ENCODE peak calls at places on chromosome 3, in nine cellular contexts. W is fibroblast of lung, A is BJ, N is stomach, C is tibial artery, L is RWPE1, Q is WTC11, Z is HCT116, R is Calu3. D is an unnamed sample.

GRCh38 chr3:178795349-178795748 is 259.1 kb downstream of the KCNMB2 start:
- DNase-seq in W (no peak), A (no peak), N (no peak), C (no peak), L (no peak), Q (peak; percentile 24), Z (no peak), R (no peak), D (no peak)

GRCh38 chr3:94024385-94024784 is 4.0 kb downstream of the STX19 start:
- DNase-seq in W (peak; percentile 61), A (no peak), N (no peak), C (no peak), L (no peak), Q (no peak), Z (no peak), R (no peak), D (no peak)

GRCh38 chr3:23594066-23594465 is 211.7 kb upstream of the UBE2E1 start:
- DNase-seq in W (no peak), A (no peak), N (no peak), C (no peak), L (no peak), Q (no peak), Z (no peak), R (no peak), D (no peak)

GRCh38 chr3:114442251-114442650 is 148.4 kb downstream of the TIGIT start:
- DNase-seq in W (peak; percentile 79), A (no peak), N (no peak), C (no peak), L (no peak), Q (no peak), Z (no peak), R (no peak), D (no peak)

GRCh38 chr3:171181907-171182690 is 155.6 kb upstream of the SLC2A2 start:
- DNase-seq in W (peak; percentile 90), A (no peak), N (no peak), C (no peak), L (peak; percentile 18), Q (no peak), Z (no peak), R (no peak), D (no peak)

GRCh38 chr3:186021673-186022362 is 84.0 kb upstream of the TRA2B start:
- DNase-seq in W (peak; percentile 94), A (peak; percentile 90), N (no peak), C (peak; percentile 34), L (peak; percentile 50), Q (no peak), Z (no peak), R (no peak), D (no peak)

GRCh38 chr3:30333903-30334302 is 272.5 kb upstream of the TGFBR2 start:
- DNase-seq in W (peak; percentile 59), A (no peak), N (no peak), C (no peak), L (no peak), Q (no peak), Z (no peak), R (no peak), D (no peak)

GRCh38 chr3:88203537-88204143 is 53.9 kb downstream of the C3orf38 start:
- DNase-seq in W (peak; percentile 52), A (peak; percentile 12), N (peak; percentile 72), C (peak; percentile 71), L (peak; percentile 44), Q (peak; percentile 80), Z (peak; percentile 36), R (peak; percentile 79), D (peak; percentile 57)

GRCh38 chr3:36988336-36988735 is 4.6 kb downstream of the EPM2AIP1 start:
- DNase-seq in W (no peak), A (no peak), N (no peak), C (no peak), L (no peak), Q (no peak), Z (no peak), R (no peak), D (no peak)

GRCh38 chr3:11954312-11954934 is 49.8 kb upstream of the SYN2 start:
- DNase-seq in W (peak; percentile 10), A (no peak), N (peak; percentile 66), C (no peak), L (peak; percentile 5), Q (no peak), Z (no peak), R (peak; percentile 14), D (no peak)

GRCh38 chr3:128698211-128699011 is 27.6 kb upstream of the RAB7A start:
- DNase-seq in W (peak; percentile 34), A (no peak), N (peak; percentile 51), C (peak; percentile 26), L (peak; percentile 33), Q (peak; percentile 57), Z (no peak), R (peak; percentile 75), D (peak; percentile 87)

GRCh38 chr3:58383476-58383875 is 50.2 kb downstream of the PDHB start:
- DNase-seq in W (peak; percentile 88), A (no peak), N (no peak), C (no peak), L (no peak), Q (no peak), Z (no peak), R (no peak), D (no peak)

GRCh38 chr3:158168996-158169573 is 59.2 kb downstream of the RSRC1 start:
- DNase-seq in W (peak; percentile 79), A (no peak), N (no peak), C (no peak), L (peak; percentile 3), Q (no peak), Z (no peak), R (no peak), D (no peak)

GRCh38 chr3:172352786-172353185 is 95.5 kb downstream of the GHSR start:
- DNase-seq in W (no peak), A (no peak), N (no peak), C (no peak), L (no peak), Q (no peak), Z (no peak), R (no peak), D (no peak)

GRCh38 chr3:152960684-152961083 is 125.8 kb downstream of the P2RY1 start:
- DNase-seq in W (peak; percentile 17), A (no peak), N (no peak), C (no peak), L (peak; percentile 55), Q (no peak), Z (no peak), R (no peak), D (no peak)

GRCh38 chr3:152957488-152957887 is 122.6 kb downstream of the P2RY1 start:
- DNase-seq in W (no peak), A (no peak), N (no peak), C (no peak), L (no peak), Q (no peak), Z (no peak), R (no peak), D (no peak)

GRCh38 chr3:152964901-152965609 is 130.1 kb downstream of the P2RY1 start:
- DNase-seq in W (no peak), A (no peak), N (no peak), C (no peak), L (no peak), Q (no peak), Z (no peak), R (no peak), D (no peak)

GRCh38 chr3:152961323-152961722 is 126.4 kb downstream of the P2RY1 start:
- DNase-seq in W (peak; percentile 5), A (no peak), N (no peak), C (no peak), L (peak; percentile 45), Q (no peak), Z (peak; percentile 60), R (peak; percentile 80), D (peak; percentile 18)
- TF ChIP-seq CTCF in W (peak; percentile 37), A (peak; percentile 15), N (peak; percentile 54), C (no peak), L (peak; percentile 14), Q (peak; percentile 14), Z (peak; percentile 68), R (peak; percentile 78), D (no peak)

DNA sequence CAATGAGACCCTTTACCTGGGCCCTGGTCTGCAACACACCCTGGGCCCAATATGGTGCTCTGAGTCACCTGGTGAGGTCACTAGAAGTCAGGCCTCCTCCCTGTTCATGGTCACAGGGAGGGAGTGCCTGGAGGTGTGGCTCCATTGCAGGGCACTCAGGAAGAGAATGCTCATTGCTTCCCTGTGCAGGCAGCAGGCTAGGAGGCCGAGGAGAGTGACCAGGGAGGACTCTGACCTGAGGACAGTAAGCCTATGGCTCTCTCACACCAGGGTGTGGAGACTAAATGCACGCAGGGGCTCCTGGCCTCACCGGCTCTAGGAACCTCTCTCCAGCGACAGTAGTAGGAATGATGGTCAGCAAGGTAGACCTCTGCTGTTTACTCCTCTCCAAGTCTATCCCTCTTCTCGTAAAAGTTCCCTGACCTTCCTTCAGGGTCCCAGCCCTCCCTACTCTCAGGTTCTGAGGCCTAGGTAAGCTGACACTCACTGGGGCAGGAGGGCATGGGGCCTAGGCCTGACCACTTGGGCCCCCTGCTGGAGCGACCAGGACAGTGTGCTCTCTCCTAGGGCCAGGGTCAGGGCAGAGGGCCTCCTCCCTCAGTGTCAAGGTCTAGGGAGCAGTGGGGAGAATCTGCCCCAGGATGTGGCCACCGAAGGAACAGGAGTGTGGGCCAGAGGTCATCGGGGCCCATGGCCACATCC is 9.6 kb upstream of the SLCO2A1 start:
- DNase-seq in W (no peak), A (no peak), N (peak; percentile 64), C (no peak), L (peak; percentile 20), Q (peak; percentile 63), Z (peak; percentile 8), R (peak; percentile 51), D (no peak)
- TF ChIP-seq CTCF in W (peak; percentile 21), A (peak; percentile 14), N (no peak), C (no peak), L (no peak), Q (no peak), Z (peak; percentile 57), R (peak; percentile 71), D (no peak)

GRCh38 chr3:14110699-14111098 is 14.0 kb downstream of the CHCHD4 start:
- DNase-seq in W (no peak), A (no peak), N (no peak), C (no peak), L (no peak), Q (no peak), Z (no peak), R (no peak), D (no peak)

GRCh38 chr3:14119166-14119510 is 5.5 kb downstream of the CHCHD4 start:
- DNase-seq in W (no peak), A (no peak), N (no peak), C (no peak), L (no peak), Q (no peak), Z (no peak), R (no peak), D (no peak)

GRCh38 chr3:14117468-14118399 is 6.9 kb downstream of the CHCHD4 start:
- DNase-seq in W (no peak), A (no peak), N (no peak), C (no peak), L (no peak), Q (no peak), Z (no peak), R (no peak), D (no peak)

GRCh38 chr3:14118400-14119165 is 6.1 kb downstream of the CHCHD4 start:
- DNase-seq in W (no peak), A (no peak), N (no peak), C (no peak), L (no peak), Q (no peak), Z (no peak), R (no peak), D (no peak)

GRCh38 chr3:14113964-14114667 is 10.6 kb downstream of the CHCHD4 start:
- DNase-seq in W (no peak), A (no peak), N (no peak), C (no peak), L (no peak), Q (no peak), Z (no peak), R (peak; percentile 43), D (no peak)
- TF ChIP-seq CTCF in W (peak; percentile 11), A (no peak), N (no peak), C (no peak), L (no peak), Q (no peak), Z (peak; percentile 47), R (peak; percentile 18), D (no peak)

GRCh38 chr3:72157782-72158638 is 373.1 kb upstream of the PROK2 start:
- DNase-seq in W (no peak), A (no peak), N (no peak), C (no peak), L (no peak), Q (no peak), Z (no peak), R (no peak), D (no peak)
- TF ChIP-seq CTCF in W (no peak), A (no peak), N (no peak), C (no peak), L (no peak), Q (no peak), Z (no peak), R (no peak), D (no peak)

D was measured in pancreas.